ENCODE peak calls at places on chromosomes 7 and 10, in seven cellular contexts. F, Y, D, Z, T, L and C are unnamed samples.

GRCh38 chr10:104631946-104632345 is 9.1 kb upstream of the SORCS3 start:
- DNase-seq in F (no peak), Y (no peak), D (no peak), Z (no peak), T (no peak), L (no peak), C (no peak)

GRCh38 chr10:129098517-129098916 is 368.5 kb upstream of the MGMT start:
- DNase-seq in F (no peak), Y (no peak), D (no peak), Z (no peak), T (no peak), L (no peak), C (no peak)

GRCh38 chr7:94389381-94389780 is 5.3 kb upstream of the COL1A2 start:
- DNase-seq in F (no peak), Y (no peak), D (no peak), Z (no peak), T (no peak), L (no peak), C (no peak)

GRCh38 chr10:23310443-23310842 is 34.2 kb downstream of the C10orf67 start:
- DNase-seq in F (no peak), Y (no peak), D (no peak), Z (no peak), T (no peak), L (no peak), C (no peak)

GRCh38 chr7:43758029-43758860 is at the start of gene BLVRA:
- DNase-seq in F (peak), Y (peak), D (peak), Z (peak), T (peak), L (peak), C (peak)

GRCh38 chr10:116771101-116771705 is 28.8 kb upstream of the HSPA12A start:
- DNase-seq in F (no peak), Y (no peak), D (peak), Z (peak), T (peak), L (peak), C (no peak)

GRCh38 chr10:125127110-125127509 is 33.3 kb downstream of the CTBP2 start:
- DNase-seq in F (no peak), Y (no peak), D (no peak), Z (no peak), T (no peak), L (no peak), C (no peak)

GRCh38 chr7:38327597-38327996 is 54.2 kb upstream of the TARP start:
- DNase-seq in F (no peak), Y (no peak), D (no peak), Z (no peak), T (peak), L (no peak), C (no peak)

GRCh38 chr10:43362191-43362839 is 9.1 kb upstream of the FXYD4 start:
- DNase-seq in F (peak), Y (peak), D (peak), Z (peak), T (peak), L (peak), C (peak)

GRCh38 chr10:96402417-96403305 is 43.9 kb upstream of the OPALIN start:
- DNase-seq in F (peak), Y (no peak), D (no peak), Z (no peak), T (no peak), L (no peak), C (no peak)

GRCh38 chr10:50536617-50537252 is 87.0 kb downstream of the SGMS1 start:
- DNase-seq in F (no peak), Y (no peak), D (no peak), Z (no peak), T (peak), L (peak), C (no peak)

GRCh38 chr7:123260428-123260960 is 60.7 kb upstream of the SLC13A1 start:
- DNase-seq in F (no peak), Y (no peak), D (no peak), Z (no peak), T (no peak), L (no peak), C (no peak)

GRCh38 chr10:35912615-35913170 is 270.6 kb upstream of the FZD8 start:
- DNase-seq in F (no peak), Y (no peak), D (no peak), Z (no peak), T (peak), L (peak), C (no peak)

GRCh38 chr7:75937958-75938786 is 23.2 kb downstream of the POR start:
- DNase-seq in F (no peak), Y (no peak), D (no peak), Z (peak), T (peak), L (peak), C (no peak)

GRCh38 chr10:16592327-16592854 is 70.7 kb upstream of the C1QL3 start:
- DNase-seq in F (no peak), Y (no peak), D (no peak), Z (no peak), T (no peak), L (no peak), C (no peak)

GRCh38 chr7:56079450-56080185 is 13.1 kb downstream of the PHKG1 start:
- DNase-seq in F (no peak), Y (no peak), D (peak), Z (peak), T (peak), L (peak), C (peak)

GRCh38 chr10:88281592-88282268 is 301.4 kb downstream of the RNLS start:
- DNase-seq in F (no peak), Y (no peak), D (no peak), Z (no peak), T (peak), L (peak), C (no peak)

GRCh38 chr7:43454936-43455518 is 127.9 kb upstream of the STK17A start:
- DNase-seq in F (no peak), Y (no peak), D (no peak), Z (no peak), T (peak), L (peak), C (no peak)

GRCh38 chr10:132840698-132841097 is 54.8 kb upstream of the NKX6-2 start:
- DNase-seq in F (no peak), Y (no peak), D (no peak), Z (no peak), T (no peak), L (no peak), C (no peak)

GRCh38 chr7:44772867-44773266 is 23.6 kb upstream of the PPIA start:
- DNase-seq in F (no peak), Y (no peak), D (no peak), Z (no peak), T (no peak), L (no peak), C (no peak)

GRCh38 chr10:119468542-119469324 is 73.8 kb downstream of the RGS10 start:
- DNase-seq in F (no peak), Y (no peak), D (no peak), Z (no peak), T (no peak), L (no peak), C (no peak)

GRCh38 chr10:78852856-78853255 is 215.9 kb upstream of the ZMIZ1 start:
- DNase-seq in F (no peak), Y (peak), D (peak), Z (no peak), T (no peak), L (peak), C (peak)

GRCh38 chr10:11551915-11552602 is 59.4 kb downstream of the USP6NL start:
- DNase-seq in F (no peak), Y (no peak), D (no peak), Z (no peak), T (peak), L (peak), C (no peak)

GRCh38 chr10:70678757-70679489 is 6.6 kb downstream of the ADAMTS14 start:
- DNase-seq in F (no peak), Y (no peak), D (no peak), Z (no peak), T (no peak), L (no peak), C (no peak)

GRCh38 chr10:109861051-109861450 is 62.3 kb downstream of the XPNPEP1 start:
- DNase-seq in F (no peak), Y (no peak), D (no peak), Z (no peak), T (no peak), L (no peak), C (no peak)

GRCh38 chr10:18689498-18689897 is 30.3 kb downstream of the ARL5B start:
- DNase-seq in F (no peak), Y (no peak), D (no peak), Z (no peak), T (peak), L (peak), C (no peak)

GRCh38 chr10:84004206-84004605 is 135.1 kb upstream of the GHITM start:
- DNase-seq in F (no peak), Y (no peak), D (no peak), Z (no peak), T (no peak), L (no peak), C (no peak)

GRCh38 chr10:70508912-70509366 is 30.4 kb downstream of the PALD1 start:
- DNase-seq in F (no peak), Y (no peak), D (peak), Z (peak), T (peak), L (peak), C (peak)

GRCh38 chr10:72074413-72075183 is 13.8 kb downstream of the SPOCK2 start:
- DNase-seq in F (no peak), Y (no peak), D (no peak), Z (no peak), T (no peak), L (no peak), C (no peak)

GRCh38 chr10:108616559-108617285 is 1306.6 kb downstream of the XPNPEP1 start:
- DNase-seq in F (no peak), Y (no peak), D (no peak), Z (no peak), T (no peak), L (no peak), C (no peak)

GRCh38 chr10:29955308-29955935 is 104.0 kb downstream of the JCAD start:
- DNase-seq in F (no peak), Y (no peak), D (no peak), Z (no peak), T (peak), L (peak), C (no peak)

GRCh38 chr10:17989908-17990767 is 38.4 kb downstream of the SLC39A12 start:
- DNase-seq in F (no peak), Y (no peak), D (no peak), Z (no peak), T (peak), L (peak), C (no peak)

GRCh38 chr10:60397792-60398191 is 8.1 kb upstream of the ANK3 start:
- DNase-seq in F (no peak), Y (no peak), D (no peak), Z (no peak), T (no peak), L (peak), C (no peak)

GRCh38 chr10:24722676-24723385 is 856 bp downstream of the ARHGAP21 start:
- DNase-seq in F (peak), Y (peak), D (peak), Z (peak), T (peak), L (peak), C (peak)
- TF ChIP-seq CTCF in F (no peak), Y (no peak), D (no peak), Z (no peak), T (no peak), L (no peak), C (no peak)

DNA sequence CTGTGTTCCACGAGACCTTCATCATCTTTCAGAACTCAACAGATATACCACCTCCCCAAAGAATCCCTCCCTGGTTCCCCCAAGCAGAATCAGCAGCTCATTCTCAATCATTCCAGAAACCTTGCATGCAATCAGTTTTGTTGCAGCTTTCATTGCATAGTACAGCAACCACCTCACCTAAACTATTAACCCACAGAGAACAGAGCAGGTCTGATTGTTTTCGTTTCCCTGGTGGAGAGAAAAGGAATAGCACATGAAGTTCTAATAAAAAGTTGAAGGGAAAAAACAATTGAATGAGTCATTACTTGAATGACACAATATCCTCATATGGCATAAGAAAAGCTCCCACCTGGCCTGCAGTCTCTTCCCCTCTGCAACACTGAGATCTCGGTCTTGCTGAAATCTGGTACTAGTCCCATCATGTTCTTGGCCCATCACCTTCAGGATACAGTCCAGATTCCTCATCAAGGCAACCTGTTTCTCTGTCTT is 147.1 kb upstream of the GDF10 start:
- DNase-seq in F (no peak), Y (no peak), D (no peak), Z (no peak), T (no peak), L (no peak), C (no peak)
- TF ChIP-seq CTCF in F (peak), Y (peak), D (no peak), Z (no peak), T (peak), L (peak), C (peak)

DNA sequence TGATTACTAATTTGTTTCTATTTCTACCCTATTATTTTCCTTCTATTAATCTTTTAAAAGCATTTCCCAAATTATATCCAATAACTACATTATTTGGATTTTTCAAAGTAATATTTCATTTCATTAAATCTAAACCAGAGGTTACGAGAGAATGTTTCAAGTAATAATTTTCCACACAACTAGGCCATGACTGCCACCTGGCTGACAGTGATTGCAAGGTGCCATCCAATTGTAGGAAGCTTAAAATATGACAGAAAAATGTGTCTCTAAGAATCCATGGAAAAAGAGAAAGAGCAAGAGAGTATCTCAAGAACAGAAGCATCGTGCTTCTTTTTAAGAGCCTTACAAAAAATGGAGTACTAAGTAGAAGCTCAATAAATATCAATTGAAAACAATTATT is 48.7 kb downstream of the TPK1 start:
- DNase-seq in F (no peak), Y (no peak), D (no peak), Z (no peak), T (no peak), L (no peak), C (peak)
- TF ChIP-seq CTCF in F (no peak), Y (no peak), D (no peak), Z (no peak), T (no peak), L (no peak), C (peak)

GRCh38 chr7:70721500-70721899 is 410.4 kb upstream of the GALNT17 start:
- DNase-seq in F (no peak), Y (no peak), D (no peak), Z (no peak), T (no peak), L (no peak), C (no peak)

GRCh38 chr7:70717553-70718248 is 414.2 kb upstream of the GALNT17 start:
- DNase-seq in F (no peak), Y (no peak), D (no peak), Z (no peak), T (no peak), L (no peak), C (no peak)

GRCh38 chr7:70723339-70723738 is 408.6 kb upstream of the GALNT17 start:
- DNase-seq in F (no peak), Y (no peak), D (no peak), Z (no peak), T (no peak), L (no peak), C (no peak)

GRCh38 chr7:70719120-70719519 is 412.8 kb upstream of the GALNT17 start:
- DNase-seq in F (no peak), Y (no peak), D (no peak), Z (no peak), T (no peak), L (no peak), C (no peak)

DNA sequence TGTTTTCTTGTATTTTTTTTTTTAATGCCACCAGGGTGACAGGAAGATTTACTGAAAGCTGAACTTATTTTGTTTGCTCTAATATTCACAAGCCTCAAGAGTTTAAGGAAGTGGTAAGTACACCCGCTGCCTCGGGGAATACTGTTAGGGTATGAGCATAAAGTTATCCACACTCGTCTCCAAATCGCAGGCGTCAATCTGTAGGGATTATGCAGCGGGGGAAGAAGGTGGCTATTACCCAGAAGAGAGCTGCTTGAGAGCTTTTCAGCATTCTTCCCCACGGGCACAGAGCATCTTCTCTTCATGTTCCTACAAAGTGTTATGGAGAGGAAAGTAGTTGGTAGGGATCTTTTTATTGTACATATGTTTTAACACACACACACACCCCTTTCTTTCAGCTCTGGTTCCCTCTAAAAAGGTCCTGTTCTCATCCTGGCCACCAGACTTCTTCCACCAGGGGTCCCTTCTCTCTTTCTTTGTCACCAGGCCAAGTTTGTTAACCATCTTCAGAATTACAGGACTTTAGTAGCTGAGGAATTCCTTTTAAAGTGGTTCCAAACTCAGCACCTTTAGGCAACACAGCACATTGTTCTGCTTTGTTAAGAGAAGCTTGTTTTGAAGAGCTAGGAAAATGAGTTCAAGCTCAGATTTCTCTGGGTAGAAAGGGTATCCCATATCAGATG is 411.6 kb upstream of the GALNT17 start:
- DNase-seq in F (no peak), Y (no peak), D (no peak), Z (no peak), T (no peak), L (no peak), C (no peak)
- TF ChIP-seq CTCF in F (no peak), Y (no peak), D (no peak), Z (no peak), T (peak), L (no peak), C (no peak)

DNA sequence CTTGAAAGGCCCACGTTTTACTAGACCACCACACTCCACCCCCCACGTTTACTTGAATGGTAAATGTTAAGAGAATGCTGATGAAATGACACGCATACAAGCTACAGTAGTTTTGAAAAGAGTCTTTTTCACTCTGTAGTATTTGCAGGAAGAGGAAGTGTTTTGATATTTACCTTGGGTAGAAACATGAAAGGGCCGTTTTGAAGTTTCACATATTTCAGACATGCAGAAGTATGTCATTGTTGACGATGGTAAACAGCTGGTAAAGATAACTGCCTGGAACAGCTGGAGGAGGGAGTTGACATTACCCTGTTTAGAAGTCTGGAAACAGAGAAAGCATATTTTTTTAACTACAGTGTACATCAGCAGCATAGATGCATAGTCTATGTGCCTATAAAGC is 160.7 kb downstream of the NXPH1 start:
- DNase-seq in F (no peak), Y (no peak), D (no peak), Z (no peak), T (no peak), L (no peak), C (no peak)
- TF ChIP-seq CTCF in F (no peak), Y (no peak), D (no peak), Z (no peak), T (no peak), L (no peak), C (no peak)

GRCh38 chr10:126314848-126315247 is 73.4 kb downstream of the ADAM12 start:
- DNase-seq in F (no peak), Y (no peak), D (no peak), Z (no peak), T (no peak), L (no peak), C (no peak)
- TF ChIP-seq CTCF in F (no peak), Y (no peak), D (no peak), Z (no peak), T (no peak), L (no peak), C (no peak)